ENCODE peak calls at places on chromosomes 3 and 15, in four cellular contexts. G is left ventricle myocardium inferior, Z is ovary, F is GM20000. W is an unnamed sample.

GRCh38 chr3:162302983-162303624 is 806.5 kb downstream of the OTOL1 start:
- DNase-seq in Z (no peak), F (no peak), G (no peak), W (no peak)

GRCh38 chr3:13509816-13510192 is 29.7 kb downstream of the HDAC11 start:
- DNase-seq in G (no peak), F (no peak), Z (no peak), W (no peak)

GRCh38 chr15:80773122-80773551 is 6.0 kb upstream of the CEMIP start:
- DNase-seq in F (no peak), Z (no peak), G (no peak), W (no peak)

GRCh38 chr15:34837246-34838016 is 42.1 kb upstream of the ACTC1 start:
- DNase-seq in G (no peak), Z (no peak), F (no peak), W (no peak)

GRCh38 chr3:179037361-179037760 is 34.2 kb downstream of the ZMAT3 start:
- DNase-seq in G (peak; percentile 48), Z (no peak), F (no peak), W (no peak)

GRCh38 chr15:78712797-78713515 is 71.9 kb upstream of the CHRNB4 start:
- DNase-seq in Z (no peak), G (no peak), F (no peak), W (no peak)

GRCh38 chr15:35746121-35746520 is 200.2 kb upstream of the DPH6 start:
- DNase-seq in F (no peak), G (no peak), Z (no peak), W (no peak)

GRCh38 chr15:55196458-55197361 is at the start of gene RSL24D1:
- DNase-seq in F (peak; percentile 88), Z (peak; percentile 96), G (peak; percentile 95), W (peak; percentile 94)

GRCh38 chr15:90609254-90610185 is 79.8 kb downstream of the CRTC3 start:
- DNase-seq in G (no peak), Z (no peak), F (no peak), W (no peak)

GRCh38 chr3:132721479-132722164 is 587 bp downstream of the NPHP3 start:
- DNase-seq in Z (peak; percentile 68), G (peak; percentile 70), F (no peak), W (no peak)

DNA sequence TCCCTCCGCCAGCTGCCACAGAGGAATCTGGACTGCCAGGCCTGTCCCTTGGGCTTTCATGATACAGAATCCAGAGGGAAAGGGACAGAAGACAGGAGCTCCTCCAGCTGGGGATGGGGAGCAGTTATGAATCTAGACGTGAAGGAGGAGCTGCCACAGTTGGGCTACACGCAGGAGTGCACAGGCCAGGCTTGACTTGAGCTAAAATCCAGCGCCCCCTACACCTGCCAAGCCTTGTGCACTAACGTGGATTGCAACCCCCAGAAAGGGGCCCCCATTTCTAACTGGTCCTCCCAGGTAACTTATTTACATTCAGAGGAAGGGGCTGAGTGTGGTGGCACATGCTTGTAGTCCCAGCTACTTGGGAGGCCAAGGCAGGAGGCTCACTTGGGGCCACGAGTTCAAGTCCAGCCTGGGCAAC is 14.3 kb downstream of the KLHL6 start:
- DNase-seq in Z (no peak), F (no peak), G (no peak), W (no peak)
- TF ChIP-seq CTCF in Z (no peak), F (no peak), G (no peak), W (peak; percentile 6)

DNA sequence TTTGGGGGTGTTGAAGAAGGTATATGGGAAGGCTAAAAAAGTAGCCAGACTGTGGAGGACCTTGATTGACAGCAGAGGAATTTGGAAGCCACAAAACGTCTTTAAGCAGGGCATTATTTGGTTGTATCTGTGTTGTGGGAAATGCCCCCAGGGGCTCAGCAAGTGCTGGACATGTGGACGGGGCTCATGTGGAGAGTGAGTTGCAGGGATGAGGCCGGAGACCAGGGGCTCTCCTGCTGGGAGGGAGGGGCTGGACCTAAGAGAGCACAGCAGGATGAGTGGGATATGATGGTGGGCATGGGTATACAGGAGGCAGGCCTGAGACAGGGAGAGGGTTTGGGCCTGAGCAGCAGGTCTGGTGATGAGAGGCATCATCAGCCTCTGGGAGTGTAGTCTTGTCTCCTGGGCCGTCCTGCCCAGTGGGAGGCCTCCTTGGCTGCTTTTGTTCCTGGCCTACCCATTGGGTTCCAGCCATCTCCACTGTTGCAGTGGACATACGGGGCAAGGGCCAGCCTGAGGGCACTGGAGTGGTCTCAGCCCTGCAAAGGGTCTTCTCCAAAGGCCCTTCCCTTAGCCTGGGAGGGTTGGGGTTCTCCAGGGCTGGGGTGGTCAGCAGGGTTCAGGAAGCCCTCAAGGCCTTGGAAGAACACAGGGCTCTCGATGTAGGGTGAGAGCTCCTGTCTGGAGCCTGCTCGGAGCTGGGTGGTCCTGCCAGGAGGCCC is 27.5 kb downstream of the ACAD9 start:
- DNase-seq in G (no peak), Z (no peak), F (no peak), W (no peak)
- TF ChIP-seq CTCF in G (no peak), Z (no peak), F (no peak), W (no peak)

GRCh38 chr15:27077790-27078189 is 106.8 kb downstream of the GABRG3 start:
- DNase-seq in Z (no peak), G (no peak), F (no peak), W (no peak)
- TF ChIP-seq CTCF in Z (no peak), G (no peak), F (no peak), W (no peak)

DNA sequence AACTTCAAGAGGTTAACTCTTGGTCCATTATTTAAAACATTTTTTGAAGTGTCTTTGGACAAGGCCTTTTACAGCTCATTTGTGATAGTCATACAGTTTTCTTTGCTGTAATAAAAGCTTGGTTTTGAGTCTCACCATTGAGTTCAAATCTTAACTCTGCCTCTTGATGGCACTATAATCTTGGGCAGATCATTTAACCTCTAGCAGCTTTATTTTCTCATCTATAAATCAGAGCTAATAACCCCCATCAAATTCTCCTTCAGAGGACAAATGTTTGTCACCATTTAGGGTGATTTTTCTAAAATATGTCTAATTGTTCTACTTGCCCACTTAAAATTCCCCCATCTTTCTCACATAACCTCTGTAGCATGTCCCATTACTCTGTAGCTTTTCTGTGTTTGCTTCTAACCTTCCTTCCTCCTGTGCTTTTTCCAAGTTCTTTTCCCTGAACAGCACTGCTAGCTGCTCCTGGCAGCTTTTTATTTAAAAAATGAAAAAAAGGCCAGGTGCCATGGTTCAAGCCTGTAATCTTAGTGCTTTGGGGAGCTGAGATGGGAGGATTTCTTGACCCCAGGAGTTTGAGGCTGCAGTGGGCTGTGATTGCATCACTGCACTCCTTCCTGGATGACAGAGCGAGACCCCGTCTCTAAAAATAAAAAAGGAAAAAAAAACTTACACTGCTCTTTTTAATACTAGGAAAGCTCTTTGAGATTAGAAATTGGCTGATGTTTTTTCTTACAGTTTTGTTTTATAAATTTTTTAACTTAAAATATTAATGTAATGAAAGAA is 28.5 kb downstream of the UBE2E1 start:
- DNase-seq in Z (no peak), G (no peak), F (no peak), W (no peak)
- TF ChIP-seq CTCF in Z (no peak), G (peak; percentile 39), F (no peak), W (peak; percentile 36)

W was measured in GM10248.